ENCODE peak calls at places on chromosomes 2 and 18, in nine cellular contexts. Q is astrocyte of the spinal cord, M is H7, W is heart right ventricle, K is skeletal muscle cell, F is body of pancreas, E is iPS DF 6.9, A is tibial artery, S is BE2C. B is an unnamed sample.

GRCh38 chr2:60958361-60958760 is 59.2 kb upstream of the PEX13 start:
- DNase-seq in Q (peak), M (no peak), W (no peak), K (no peak), F (no peak), E (no peak), A (no peak), S (no peak), B (no peak)

GRCh38 chr2:189221811-189222210 is 42.2 kb upstream of the COL5A2 start:
- DNase-seq in Q (peak), M (no peak), W (no peak), K (no peak), F (no peak), E (no peak), A (no peak), S (no peak), B (no peak)

GRCh38 chr2:143878131-143878530 is 641.8 kb downstream of the ZEB2 start:
- DNase-seq in Q (no peak), M (no peak), W (no peak), K (no peak), F (no peak), E (no peak), A (no peak), S (no peak), B (no peak)

GRCh38 chr2:15031745-15032240 is 399.3 kb downstream of the LRATD1 start:
- DNase-seq in Q (no peak), M (peak), W (no peak), K (no peak), F (no peak), E (no peak), A (no peak), S (no peak), B (no peak)

GRCh38 chr2:189254268-189254883 is 74.8 kb upstream of the COL5A2 start:
- DNase-seq in Q (no peak), M (no peak), W (peak), K (peak), F (no peak), E (no peak), A (peak), S (no peak), B (no peak)

GRCh38 chr2:30627162-30627561 is 180.1 kb downstream of the CAPN13 start:
- DNase-seq in Q (no peak), M (no peak), W (no peak), K (no peak), F (no peak), E (no peak), A (no peak), S (no peak), B (no peak)

GRCh38 chr2:134623046-134623445 is 95.8 kb downstream of the TMEM163 start:
- DNase-seq in Q (no peak), M (no peak), W (no peak), K (no peak), F (no peak), E (no peak), A (no peak), S (no peak), B (no peak)

GRCh38 chr2:100482741-100483140 is 12.5 kb downstream of the NMS start:
- DNase-seq in Q (no peak), M (peak), W (no peak), K (no peak), F (no peak), E (no peak), A (no peak), S (peak), B (no peak)

GRCh38 chr2:181977661-181978350 is 7.8 kb upstream of the PPP1R1C start:
- DNase-seq in Q (no peak), M (no peak), W (no peak), K (no peak), F (no peak), E (no peak), A (no peak), S (no peak), B (no peak)

GRCh38 chr2:105680357-105680756 is 64.4 kb upstream of the NCK2 start:
- DNase-seq in Q (no peak), M (no peak), W (no peak), K (no peak), F (no peak), E (no peak), A (no peak), S (no peak), B (no peak)

GRCh38 chr18:65938592-65939372 is 188.0 kb downstream of the CDH7 start:
- DNase-seq in Q (peak), M (no peak), W (no peak), K (no peak), F (peak), E (peak), A (no peak), S (peak), B (no peak)

GRCh38 chr2:165058471-165059265 is 103.3 kb upstream of the SLC38A11 start:
- DNase-seq in Q (no peak), M (no peak), W (no peak), K (no peak), F (no peak), E (no peak), A (no peak), S (no peak), B (no peak)

GRCh38 chr2:61493523-61493942 is 22.6 kb upstream of the USP34 start:
- DNase-seq in Q (peak), M (no peak), W (no peak), K (no peak), F (no peak), E (no peak), A (no peak), S (no peak), B (no peak)

GRCh38 chr2:18552351-18553077 is 7.9 kb downstream of the RDH14 start:
- DNase-seq in Q (peak), M (no peak), W (no peak), K (no peak), F (no peak), E (no peak), A (no peak), S (no peak), B (no peak)

DNA sequence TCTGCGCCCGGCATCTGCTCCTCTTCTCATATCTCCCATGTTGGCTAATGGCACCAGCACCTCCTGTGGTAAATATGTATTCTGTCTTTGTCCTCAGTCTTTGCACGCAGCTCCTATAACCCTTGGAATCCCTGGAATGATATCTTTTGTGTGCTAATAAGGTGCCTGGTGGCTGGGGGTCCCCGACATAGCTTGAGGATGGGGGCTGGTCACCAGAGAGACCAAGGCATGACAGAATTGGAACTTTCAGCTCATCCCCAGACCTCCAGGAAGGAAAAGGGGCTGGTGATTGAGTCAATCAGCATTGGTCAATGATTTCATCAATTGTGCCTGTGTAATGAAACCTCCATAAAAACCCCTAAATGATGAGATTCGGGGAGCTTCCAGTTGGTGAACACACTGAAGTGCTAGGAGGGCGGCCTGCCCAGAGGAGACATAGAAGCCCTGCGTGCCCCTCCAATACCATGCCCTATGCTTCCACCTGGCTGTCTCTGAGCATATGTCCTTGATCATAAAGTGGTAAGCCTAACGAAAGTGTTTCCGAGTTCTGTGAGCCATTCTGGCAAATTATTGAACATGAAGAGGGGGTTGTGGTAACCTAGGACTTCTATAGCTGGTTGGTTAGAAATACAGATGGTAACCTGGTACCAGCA is 26.6 kb upstream of the KCMF1 start:
- DNase-seq in Q (no peak), M (no peak), W (no peak), K (no peak), F (no peak), E (no peak), A (no peak), S (no peak), B (no peak)
- H3K4me3 ChIP-seq in Q (no peak), M (no peak), W (no peak), K (no peak), F (no peak), E (no peak), A (no peak), S (no peak), B (no peak)

GRCh38 chr2:229269986-229270385 is 1.1 kb downstream of the PID1 start:
- DNase-seq in Q (peak), M (no peak), W (no peak), K (no peak), F (no peak), E (no peak), A (no peak), S (no peak), B (no peak)

GRCh38 chr2:229265727-229266126 is 5.4 kb downstream of the PID1 start:
- DNase-seq in Q (no peak), M (no peak), W (no peak), K (no peak), F (no peak), E (no peak), A (no peak), S (no peak), B (no peak)

GRCh38 chr2:229270551-229271410 is at the start of gene PID1:
- DNase-seq in Q (peak), M (peak), W (no peak), K (no peak), F (peak), E (no peak), A (peak), S (no peak), B (no peak)

GRCh38 chr2:229269146-229269545 is 1.9 kb downstream of the PID1 start:
- DNase-seq in Q (no peak), M (no peak), W (no peak), K (no peak), F (no peak), E (no peak), A (peak), S (no peak), B (no peak)

GRCh38 chr2:229268626-229269025 is 2.5 kb downstream of the PID1 start:
- DNase-seq in Q (no peak), M (no peak), W (no peak), K (no peak), F (no peak), E (no peak), A (no peak), S (no peak), B (no peak)
- H3K4me3 ChIP-seq in Q (no peak), M (no peak), W (peak), K (no peak), F (no peak), E (no peak), A (peak), S (no peak), B (no peak)

GRCh38 chr18:54957987-54958386 is 1.3 kb downstream of the CCDC68 start:
- DNase-seq in Q (peak), M (no peak), W (no peak), K (peak), F (no peak), E (no peak), A (no peak), S (no peak), B (peak)
- H3K4me3 ChIP-seq in Q (no peak), M (no peak), W (peak), K (peak), F (no peak), E (no peak), A (no peak), S (no peak), B (no peak)

GRCh38 chr18:70522183-70522582 is 233.3 kb downstream of the SOCS6 start:
- DNase-seq in Q (no peak), M (no peak), W (no peak), K (no peak), F (no peak), E (no peak), A (no peak), S (no peak), B (no peak)
- H3K4me3 ChIP-seq in Q (no peak), M (no peak), W (no peak), K (no peak), F (no peak), E (no peak), A (no peak), S (no peak), B (no peak)

DNA sequence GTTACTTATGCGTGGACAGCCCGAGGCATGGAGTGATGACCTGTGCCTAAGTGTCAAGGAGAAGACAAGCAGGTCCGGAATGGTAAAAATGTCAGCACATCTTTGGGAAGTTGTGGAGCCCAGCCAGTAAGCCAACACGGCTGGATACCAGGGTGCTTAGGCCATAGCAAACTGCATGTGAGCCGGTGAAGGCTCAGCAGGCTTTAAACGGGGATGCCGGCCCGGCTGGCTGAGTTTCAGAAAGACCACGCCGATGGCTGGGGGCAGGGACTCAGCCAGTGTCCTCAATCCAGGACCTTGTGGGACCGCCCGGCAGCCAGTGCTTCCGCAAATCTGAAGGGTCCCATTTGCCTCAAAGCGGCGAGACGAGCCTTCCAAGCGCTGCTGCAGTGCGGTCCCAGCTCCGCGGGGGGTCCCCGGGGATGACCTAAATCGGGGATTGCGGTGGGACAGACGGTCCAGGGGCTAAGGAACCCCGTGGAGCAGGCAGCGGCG is 946 bp upstream of the AGAP1 start:
- DNase-seq in Q (peak), M (peak), W (no peak), K (no peak), F (peak), E (no peak), A (no peak), S (no peak), B (no peak)
- H3K4me3 ChIP-seq in Q (peak), M (peak), W (peak), K (peak), F (no peak), E (peak), A (peak), S (peak), B (peak)

GRCh38 chr2:131035826-131036231 is 57.4 kb downstream of the FAM168B start:
- DNase-seq in Q (no peak), M (peak), W (no peak), K (no peak), F (no peak), E (no peak), A (no peak), S (no peak), B (no peak)
- H3K4me3 ChIP-seq in Q (no peak), M (no peak), W (no peak), K (peak), F (no peak), E (no peak), A (peak), S (no peak), B (peak)